ENCODE peak calls at places on chromosome 1, in eight cellular contexts. One of them, this sample, is unnamed.

GRCh38 chr1:94038511-94038910 is 82.4 kb downstream of the ABCA4 start:
- DNase-seq in WTC11: no peak
- DNase-seq in left ventricle myocardium inferior: no peak
- DNase-seq in nephron progenitor cell: no peak
- DNase-seq in colonic mucosa: no peak
- DNase-seq in cardiac fibroblast: peak; percentile 72
- DNase-seq in NB4: no peak
- DNase-seq in GM12865: no peak
- DNase-seq in this sample: no peak

GRCh38 chr1:234331511-234331910 is 41.7 kb upstream of the COA6 start:
- DNase-seq in NB4: peak; percentile 61
- DNase-seq in left ventricle myocardium inferior: no peak
- DNase-seq in cardiac fibroblast: peak; percentile 73
- DNase-seq in WTC11: no peak
- DNase-seq in colonic mucosa: no peak
- DNase-seq in nephron progenitor cell: no peak
- DNase-seq in GM12865: no peak
- DNase-seq in this sample: peak; percentile 81

GRCh38 chr1:41851589-41851988 is 67.1 kb downstream of the HIVEP3 start:
- DNase-seq in colonic mucosa: no peak
- DNase-seq in nephron progenitor cell: no peak
- DNase-seq in left ventricle myocardium inferior: no peak
- DNase-seq in GM12865: peak; percentile 21
- DNase-seq in cardiac fibroblast: peak; percentile 87
- DNase-seq in NB4: peak; percentile 72
- DNase-seq in WTC11: no peak
- DNase-seq in this sample: peak; percentile 80

GRCh38 chr1:204074274-204075115 is 1.6 kb downstream of the SOX13 start:
- DNase-seq in left ventricle myocardium inferior: peak; percentile 81
- DNase-seq in colonic mucosa: peak; percentile 82
- DNase-seq in GM12865: no peak
- DNase-seq in NB4: no peak
- DNase-seq in WTC11: no peak
- DNase-seq in nephron progenitor cell: peak; percentile 64
- DNase-seq in cardiac fibroblast: peak; percentile 65
- DNase-seq in this sample: no peak

GRCh38 chr1:24070821-24071393 is 41.0 kb downstream of the MYOM3 start:
- DNase-seq in WTC11: peak; percentile 85
- DNase-seq in left ventricle myocardium inferior: peak; percentile 72
- DNase-seq in GM12865: peak; percentile 81
- DNase-seq in nephron progenitor cell: peak; percentile 83
- DNase-seq in cardiac fibroblast: peak; percentile 81
- DNase-seq in colonic mucosa: peak; percentile 83
- DNase-seq in NB4: peak; percentile 77
- DNase-seq in this sample: peak; percentile 57

GRCh38 chr1:65459397-65459768 is 38.9 kb downstream of the LEPR start:
- DNase-seq in left ventricle myocardium inferior: no peak
- DNase-seq in GM12865: peak; percentile 56
- DNase-seq in nephron progenitor cell: no peak
- DNase-seq in NB4: peak; percentile 44
- DNase-seq in WTC11: no peak
- DNase-seq in cardiac fibroblast: peak; percentile 67
- DNase-seq in colonic mucosa: no peak
- DNase-seq in this sample: no peak

GRCh38 chr1:224736619-224737352 is 120.7 kb downstream of the CNIH3 start:
- DNase-seq in cardiac fibroblast: peak; percentile 72
- DNase-seq in WTC11: peak; percentile 19
- DNase-seq in GM12865: peak; percentile 86
- DNase-seq in nephron progenitor cell: no peak
- DNase-seq in NB4: peak; percentile 92
- DNase-seq in colonic mucosa: no peak
- DNase-seq in left ventricle myocardium inferior: peak; percentile 28
- DNase-seq in this sample: no peak

GRCh38 chr1:75470448-75470847 is 140.5 kb downstream of the SLC44A5 start:
- DNase-seq in colonic mucosa: no peak
- DNase-seq in cardiac fibroblast: no peak
- DNase-seq in NB4: no peak
- DNase-seq in left ventricle myocardium inferior: no peak
- DNase-seq in GM12865: no peak
- DNase-seq in nephron progenitor cell: no peak
- DNase-seq in WTC11: no peak
- DNase-seq in this sample: no peak

GRCh38 chr1:58664881-58665280 is 35.0 kb downstream of the MYSM1 start:
- DNase-seq in nephron progenitor cell: no peak
- DNase-seq in GM12865: no peak
- DNase-seq in colonic mucosa: no peak
- DNase-seq in cardiac fibroblast: peak; percentile 57
- DNase-seq in left ventricle myocardium inferior: no peak
- DNase-seq in WTC11: no peak
- DNase-seq in NB4: no peak
- DNase-seq in this sample: no peak

GRCh38 chr1:109034382-109034781 is 7.5 kb downstream of the WDR47 start:
- DNase-seq in colonic mucosa: no peak
- DNase-seq in WTC11: no peak
- DNase-seq in nephron progenitor cell: no peak
- DNase-seq in NB4: no peak
- DNase-seq in left ventricle myocardium inferior: no peak
- DNase-seq in GM12865: no peak
- DNase-seq in cardiac fibroblast: no peak
- DNase-seq in this sample: no peak

GRCh38 chr1:35085421-35085820 is 6.2 kb downstream of the ZMYM1 start:
- DNase-seq in colonic mucosa: no peak
- DNase-seq in WTC11: no peak
- DNase-seq in nephron progenitor cell: no peak
- DNase-seq in cardiac fibroblast: no peak
- DNase-seq in NB4: no peak
- DNase-seq in GM12865: no peak
- DNase-seq in left ventricle myocardium inferior: no peak
- DNase-seq in this sample: no peak

GRCh38 chr1:8495928-8496401 is 178.1 kb downstream of the SLC45A1 start:
- DNase-seq in left ventricle myocardium inferior: no peak
- DNase-seq in WTC11: no peak
- DNase-seq in NB4: peak; percentile 28
- DNase-seq in GM12865: peak; percentile 56
- DNase-seq in cardiac fibroblast: no peak
- DNase-seq in colonic mucosa: no peak
- DNase-seq in nephron progenitor cell: no peak
- DNase-seq in this sample: no peak

GRCh38 chr1:167798951-167799350 is 77.2 kb downstream of the MPZL1 start:
- DNase-seq in GM12865: no peak
- DNase-seq in nephron progenitor cell: no peak
- DNase-seq in left ventricle myocardium inferior: no peak
- DNase-seq in colonic mucosa: no peak
- DNase-seq in NB4: no peak
- DNase-seq in WTC11: no peak
- DNase-seq in cardiac fibroblast: no peak
- DNase-seq in this sample: no peak

GRCh38 chr1:98421098-98421460 is 240.4 kb upstream of the SNX7 start:
- DNase-seq in NB4: no peak
- DNase-seq in nephron progenitor cell: no peak
- DNase-seq in colonic mucosa: no peak
- DNase-seq in WTC11: no peak
- DNase-seq in cardiac fibroblast: no peak
- DNase-seq in GM12865: no peak
- DNase-seq in left ventricle myocardium inferior: no peak
- DNase-seq in this sample: no peak

GRCh38 chr1:30789388-30790255 is 32.0 kb upstream of the LAPTM5 start:
- DNase-seq in nephron progenitor cell: no peak
- DNase-seq in WTC11: no peak
- DNase-seq in NB4: no peak
- DNase-seq in cardiac fibroblast: no peak
- DNase-seq in GM12865: no peak
- DNase-seq in left ventricle myocardium inferior: no peak
- DNase-seq in colonic mucosa: no peak
- DNase-seq in this sample: no peak

GRCh38 chr1:156627313-156627880 is 8.2 kb downstream of the HAPLN2 start:
- DNase-seq in nephron progenitor cell: peak; percentile 64
- DNase-seq in cardiac fibroblast: peak; percentile 61
- DNase-seq in colonic mucosa: peak; percentile 41
- DNase-seq in left ventricle myocardium inferior: no peak
- DNase-seq in NB4: peak; percentile 54
- DNase-seq in GM12865: peak; percentile 63
- DNase-seq in WTC11: peak; percentile 60
- DNase-seq in this sample: no peak

GRCh38 chr1:6454856-6455751 is 10.9 kb downstream of the TNFRSF25 start:
- DNase-seq in WTC11: peak; percentile 52
- DNase-seq in cardiac fibroblast: peak; percentile 16
- DNase-seq in nephron progenitor cell: no peak
- DNase-seq in NB4: peak; percentile 54
- DNase-seq in colonic mucosa: no peak
- DNase-seq in GM12865: peak; percentile 32
- DNase-seq in left ventricle myocardium inferior: no peak
- DNase-seq in this sample: no peak

DNA sequence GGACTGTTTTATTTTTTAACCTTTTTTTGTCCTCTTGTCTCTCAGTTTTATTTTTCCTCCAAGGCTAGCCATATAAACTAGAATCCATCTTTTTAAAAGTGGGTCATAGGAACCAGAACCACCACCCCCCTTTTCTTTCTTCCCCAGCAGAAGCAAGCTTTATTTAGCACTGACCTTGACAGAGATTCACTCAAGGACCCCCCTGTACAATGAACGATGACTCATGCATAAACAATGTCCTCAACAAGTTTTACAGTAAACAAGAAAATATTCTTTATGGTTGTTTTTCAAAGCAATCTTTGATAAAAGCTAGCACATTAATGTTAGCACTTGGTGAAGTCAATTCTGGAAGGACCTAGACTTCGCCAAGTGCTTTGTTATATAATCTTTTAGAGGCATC is 14.1 kb downstream of the PKN2 start:
- DNase-seq in WTC11: no peak
- DNase-seq in left ventricle myocardium inferior: no peak
- DNase-seq in GM12865: no peak
- DNase-seq in nephron progenitor cell: no peak
- DNase-seq in cardiac fibroblast: peak; percentile 58
- DNase-seq in NB4: no peak
- DNase-seq in colonic mucosa: no peak
- DNase-seq in this sample: no peak
- TF ChIP-seq CTCF in WTC11: no peak
- TF ChIP-seq CTCF in left ventricle myocardium inferior: no peak
- TF ChIP-seq CTCF in GM12865: no peak
- TF ChIP-seq CTCF in nephron progenitor cell: no peak
- TF ChIP-seq CTCF in cardiac fibroblast: no peak
- TF ChIP-seq CTCF in NB4: no peak
- TF ChIP-seq CTCF in colonic mucosa: no peak
- TF ChIP-seq CTCF in this sample: no peak

GRCh38 chr1:63935148-63935547 is 161.3 kb downstream of the ROR1 start:
- DNase-seq in WTC11: no peak
- DNase-seq in GM12865: peak; percentile 4
- DNase-seq in cardiac fibroblast: peak; percentile 29
- DNase-seq in left ventricle myocardium inferior: no peak
- DNase-seq in NB4: no peak
- DNase-seq in colonic mucosa: no peak
- DNase-seq in nephron progenitor cell: no peak
- DNase-seq in this sample: no peak

GRCh38 chr1:63936276-63936675 is 162.5 kb downstream of the ROR1 start:
- DNase-seq in colonic mucosa: no peak
- DNase-seq in cardiac fibroblast: no peak
- DNase-seq in GM12865: no peak
- DNase-seq in nephron progenitor cell: no peak
- DNase-seq in WTC11: no peak
- DNase-seq in left ventricle myocardium inferior: no peak
- DNase-seq in NB4: no peak
- DNase-seq in this sample: no peak

GRCh38 chr1:63937623-63938022 is 163.8 kb downstream of the ROR1 start:
- DNase-seq in colonic mucosa: no peak
- DNase-seq in GM12865: no peak
- DNase-seq in WTC11: no peak
- DNase-seq in nephron progenitor cell: no peak
- DNase-seq in cardiac fibroblast: no peak
- DNase-seq in left ventricle myocardium inferior: no peak
- DNase-seq in NB4: no peak
- DNase-seq in this sample: no peak

GRCh38 chr1:63931468-63931867 is 157.7 kb downstream of the ROR1 start:
- DNase-seq in nephron progenitor cell: no peak
- DNase-seq in NB4: no peak
- DNase-seq in cardiac fibroblast: peak; percentile 73
- DNase-seq in colonic mucosa: no peak
- DNase-seq in GM12865: no peak
- DNase-seq in WTC11: no peak
- DNase-seq in left ventricle myocardium inferior: no peak
- DNase-seq in this sample: no peak

DNA sequence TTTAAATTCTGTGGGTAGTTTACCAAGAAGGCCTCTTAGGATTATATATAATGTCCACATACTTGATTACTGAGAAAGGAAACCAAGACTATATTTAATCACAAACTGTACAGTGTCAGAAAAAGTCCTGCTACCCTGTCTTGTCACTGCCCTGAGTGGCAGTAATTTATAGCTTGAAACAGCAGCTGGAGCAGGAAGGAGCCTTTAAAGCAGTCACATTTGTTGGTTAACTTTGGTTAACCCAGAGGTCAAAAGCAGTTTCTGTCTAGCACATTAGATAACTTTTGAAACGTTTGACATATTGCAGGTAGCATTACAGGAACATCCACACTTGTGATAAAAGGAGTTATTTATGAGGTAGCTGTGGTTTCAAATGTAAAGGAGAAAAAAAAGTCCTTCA is 161.7 kb downstream of the ROR1 start:
- DNase-seq in NB4: no peak
- DNase-seq in GM12865: no peak
- DNase-seq in WTC11: no peak
- DNase-seq in left ventricle myocardium inferior: no peak
- DNase-seq in colonic mucosa: no peak
- DNase-seq in nephron progenitor cell: no peak
- DNase-seq in cardiac fibroblast: no peak
- DNase-seq in this sample: no peak
- TF ChIP-seq CTCF in NB4: no peak
- TF ChIP-seq CTCF in GM12865: no peak
- TF ChIP-seq CTCF in WTC11: no peak
- TF ChIP-seq CTCF in left ventricle myocardium inferior: no peak
- TF ChIP-seq CTCF in colonic mucosa: no peak
- TF ChIP-seq CTCF in nephron progenitor cell: no peak
- TF ChIP-seq CTCF in cardiac fibroblast: no peak
- TF ChIP-seq CTCF in this sample: no peak

DNA sequence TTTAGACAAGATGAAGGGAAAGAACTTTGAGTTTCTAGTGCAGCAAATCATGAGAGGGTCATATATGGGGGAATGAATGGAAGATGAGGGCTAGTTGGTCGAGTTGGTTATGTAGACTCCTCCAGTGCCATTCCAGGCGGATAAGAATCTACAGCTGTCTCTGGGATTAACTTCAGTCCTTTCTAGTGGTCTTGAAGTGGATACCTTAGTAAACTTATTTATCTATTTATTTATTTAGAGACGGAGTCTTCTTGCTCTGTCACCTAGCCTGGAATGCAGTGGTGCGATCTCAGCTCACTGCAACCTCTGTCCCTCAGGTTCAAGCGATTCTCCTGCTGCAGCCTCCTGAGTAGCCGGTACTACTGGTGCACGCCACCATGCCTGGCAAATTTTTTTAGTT is 41.4 kb upstream of the RCC2 start:
- DNase-seq in left ventricle myocardium inferior: no peak
- DNase-seq in nephron progenitor cell: no peak
- DNase-seq in GM12865: no peak
- DNase-seq in colonic mucosa: no peak
- DNase-seq in cardiac fibroblast: no peak
- DNase-seq in NB4: no peak
- DNase-seq in WTC11: no peak
- DNase-seq in this sample: no peak
- TF ChIP-seq CTCF in left ventricle myocardium inferior: no peak
- TF ChIP-seq CTCF in nephron progenitor cell: no peak
- TF ChIP-seq CTCF in GM12865: no peak
- TF ChIP-seq CTCF in colonic mucosa: no peak
- TF ChIP-seq CTCF in cardiac fibroblast: no peak
- TF ChIP-seq CTCF in NB4: no peak
- TF ChIP-seq CTCF in WTC11: no peak
- TF ChIP-seq CTCF in this sample: no peak

GRCh38 chr1:205226868-205227583 is 720 bp upstream of the TMCC2 start:
- DNase-seq in NB4: no peak
- DNase-seq in colonic mucosa: no peak
- DNase-seq in nephron progenitor cell: no peak
- DNase-seq in GM12865: no peak
- DNase-seq in left ventricle myocardium inferior: no peak
- DNase-seq in WTC11: no peak
- DNase-seq in cardiac fibroblast: peak; percentile 55
- DNase-seq in this sample: no peak
- TF ChIP-seq CTCF in NB4: no peak
- TF ChIP-seq CTCF in colonic mucosa: no peak
- TF ChIP-seq CTCF in nephron progenitor cell: no peak
- TF ChIP-seq CTCF in GM12865: no peak
- TF ChIP-seq CTCF in left ventricle myocardium inferior: no peak
- TF ChIP-seq CTCF in WTC11: no peak
- TF ChIP-seq CTCF in cardiac fibroblast: no peak
- TF ChIP-seq CTCF in this sample: no peak